ENCODE peak calls at places on chromosome 4, in six cellular contexts. C, O, H, Z, I and T are unnamed samples.

GRCh38 chr4:188722911-188723310 is 583.7 kb downstream of the TRIML1 start:
- DNase-seq in C (no peak), O (no peak), H (no peak), Z (no peak), I (no peak), T (no peak)

GRCh38 chr4:106766519-106766918 is 269.6 kb downstream of the DKK2 start:
- DNase-seq in C (no peak), O (no peak), H (no peak), Z (no peak), I (no peak), T (no peak)

GRCh38 chr4:109207060-109207459 is 95.4 kb downstream of the COL25A1 start:
- DNase-seq in C (no peak), O (no peak), H (peak; percentile 11), Z (no peak), I (no peak), T (no peak)

GRCh38 chr4:37812713-37813112 is 13.8 kb upstream of the PGM2 start:
- DNase-seq in C (no peak), O (no peak), H (no peak), Z (no peak), I (no peak), T (no peak)

GRCh38 chr4:112604590-112604989 is 32.1 kb downstream of the ZGRF1 start:
- DNase-seq in C (no peak), O (peak; percentile 35), H (peak; percentile 35), Z (peak; percentile 43), I (no peak), T (no peak)

GRCh38 chr4:2251795-2252529 is 9.9 kb downstream of the MXD4 start:
- DNase-seq in C (no peak), O (no peak), H (no peak), Z (peak; percentile 3), I (peak; percentile 52), T (no peak)

GRCh38 chr4:56907489-56908205 is at the start of gene REST:
- DNase-seq in C (peak; percentile 56), O (peak; percentile 85), H (peak; percentile 55), Z (peak; percentile 84), I (peak; percentile 89), T (peak; percentile 74)

GRCh38 chr4:89506866-89507494 is 199.4 kb upstream of the GPRIN3 start:
- DNase-seq in C (no peak), O (no peak), H (no peak), Z (no peak), I (no peak), T (no peak)

GRCh38 chr4:81919238-81919637 is 447.5 kb upstream of the RASGEF1B start:
- DNase-seq in C (no peak), O (no peak), H (peak; percentile 27), Z (no peak), I (no peak), T (no peak)

GRCh38 chr4:53858744-53859143 is 205.7 kb downstream of the CHIC2 start:
- DNase-seq in C (no peak), O (no peak), H (no peak), Z (no peak), I (no peak), T (no peak)

GRCh38 chr4:110550260-110550659 is 72.6 kb downstream of the PITX2 start:
- DNase-seq in C (no peak), O (no peak), H (peak; percentile 4), Z (no peak), I (no peak), T (no peak)

GRCh38 chr4:76449362-76449767 is 14.3 kb downstream of the SHROOM3 start:
- DNase-seq in C (no peak), O (no peak), H (no peak), Z (no peak), I (no peak), T (no peak)

GRCh38 chr4:82555279-82555678 is 6.5 kb downstream of the TMEM150C start:
- DNase-seq in C (no peak), O (no peak), H (no peak), Z (no peak), I (no peak), T (no peak)

GRCh38 chr4:10529256-10529890 is 72.1 kb upstream of the ZNF518B start:
- DNase-seq in C (no peak), O (no peak), H (peak; percentile 63), Z (no peak), I (no peak), T (no peak)

GRCh38 chr4:82436130-82436529 is 5.7 kb downstream of the ENOPH1 start:
- DNase-seq in C (no peak), O (no peak), H (no peak), Z (no peak), I (no peak), T (no peak)

GRCh38 chr4:142557220-142557801 is 288.8 kb downstream of the INPP4B start:
- DNase-seq in C (no peak), O (no peak), H (no peak), Z (no peak), I (no peak), T (no peak)
- H3K4me1 ChIP-seq in C (no peaks in the 10 kb centered on the region), O (peaks cover 5% of the 10 kb centered on the region), H (peaks cover 9% of the 10 kb centered on the region), Z (no peaks in the 10 kb centered on the region), I (peaks cover 6% of the 10 kb centered on the region), T (peaks cover 7% of the 10 kb centered on the region)

GRCh38 chr4:122073615-122074014 is 78.5 kb upstream of the BLTP1 start:
- DNase-seq in C (no peak), O (no peak), H (no peak), Z (no peak), I (no peak), T (no peak)
- H3K36me3 ChIP-seq in C (no peaks in the 10 kb centered on the region), O (no peaks in the 10 kb centered on the region), H (no peaks in the 10 kb centered on the region), Z (no peaks in the 10 kb centered on the region), I (no peaks in the 10 kb centered on the region), T (no peaks in the 10 kb centered on the region)

DNA sequence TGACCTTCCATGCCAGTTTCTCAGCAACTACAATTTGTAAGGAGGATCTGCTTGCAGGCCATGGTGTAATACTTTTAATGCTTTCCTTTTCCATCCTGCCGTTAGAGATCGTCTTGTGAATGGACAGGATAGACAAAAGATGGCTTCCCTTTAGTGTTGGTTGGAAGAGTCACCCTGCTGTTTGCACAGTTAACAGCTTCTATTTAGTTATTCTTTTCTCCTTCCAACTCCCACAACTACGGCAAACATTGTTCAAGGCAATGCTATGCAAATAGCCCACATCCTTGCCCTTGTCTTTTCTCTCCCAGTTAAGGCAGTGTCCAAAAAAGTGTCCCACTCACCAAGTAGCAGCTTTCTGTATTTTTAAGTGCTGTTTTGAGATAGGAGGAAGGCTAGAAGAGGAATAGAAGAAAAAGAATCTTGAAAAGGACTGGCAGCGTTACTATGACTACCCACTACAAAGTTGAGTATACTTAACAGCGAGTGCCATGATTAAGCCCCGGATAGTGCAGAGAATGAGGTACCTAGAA is 12.1 kb upstream of the RUFY3 start:
- DNase-seq in C (no peak), O (no peak), H (no peak), Z (no peak), I (no peak), T (no peak)
- H3K4me1 ChIP-seq in C (no peaks in the 10 kb centered on the region), O (peaks cover 6% of the 10 kb centered on the region), H (peaks cover 18% of the 10 kb centered on the region), Z (peaks cover 46% of the 10 kb centered on the region), I (peaks cover 46% of the 10 kb centered on the region), T (peaks cover 44% of the 10 kb centered on the region)

GRCh38 chr4:184766421-184766820 is 32.5 kb upstream of the CENPU start:
- DNase-seq in C (no peak), O (no peak), H (no peak), Z (no peak), I (no peak), T (no peak)
- H3K36me3 ChIP-seq in C (no peaks in the 10 kb centered on the region), O (peaks cover 34% of the 10 kb centered on the region), H (peaks cover 7% of the 10 kb centered on the region), Z (peaks cover 4% of the 10 kb centered on the region), I (peaks cover 99% of the 10 kb centered on the region), T (peaks cover 100% of the 10 kb centered on the region)

GRCh38 chr4:121792966-121793365 is 8.2 kb upstream of the EXOSC9 start:
- DNase-seq in C (no peak), O (no peak), H (peak; percentile 64), Z (no peak), I (no peak), T (no peak)
- H3K4me1 ChIP-seq in C (no peaks in the 10 kb centered on the region), O (no peaks in the 10 kb centered on the region), H (peaks cover 9% of the 10 kb centered on the region), Z (no peaks in the 10 kb centered on the region), I (peaks cover 4% of the 10 kb centered on the region), T (no peaks in the 10 kb centered on the region)

GRCh38 chr4:108024078-108024990 is 34.6 kb downstream of the HADH start:
- DNase-seq in C (no peak), O (no peak), H (no peak), Z (no peak), I (no peak), T (no peak)
- H3K36me3 ChIP-seq in C (no peaks in the 10 kb centered on the region), O (peaks cover 15% of the 10 kb centered on the region), H (peaks cover 2% of the 10 kb centered on the region), Z (peaks cover 12% of the 10 kb centered on the region), I (peaks cover 68% of the 10 kb centered on the region), T (peaks cover 93% of the 10 kb centered on the region)

GRCh38 chr4:7017446-7018048 is 25.6 kb upstream of the TADA2B start:
- DNase-seq in C (no peak), O (no peak), H (no peak), Z (no peak), I (no peak), T (no peak)

GRCh38 chr4:7016512-7016911 is 26.7 kb upstream of the TADA2B start:
- DNase-seq in C (no peak), O (no peak), H (no peak), Z (no peak), I (no peak), T (no peak)

GRCh38 chr4:7016086-7016485 is 27.1 kb upstream of the TADA2B start:
- DNase-seq in C (no peak), O (no peak), H (no peak), Z (no peak), I (no peak), T (no peak)

GRCh38 chr4:7014815-7015214 is 28.4 kb upstream of the TADA2B start:
- DNase-seq in C (no peak), O (no peak), H (no peak), Z (no peak), I (no peak), T (no peak)

GRCh38 chr4:7015383-7016035 is 27.7 kb upstream of the TADA2B start:
- DNase-seq in C (no peak), O (no peak), H (no peak), Z (no peak), I (no peak), T (no peak)
- H3K4me1 ChIP-seq in C (no peaks in the 10 kb centered on the region), O (no peaks in the 10 kb centered on the region), H (no peaks in the 10 kb centered on the region), Z (no peaks in the 10 kb centered on the region), I (no peaks in the 10 kb centered on the region), T (peaks cover 10% of the 10 kb centered on the region)

DNA sequence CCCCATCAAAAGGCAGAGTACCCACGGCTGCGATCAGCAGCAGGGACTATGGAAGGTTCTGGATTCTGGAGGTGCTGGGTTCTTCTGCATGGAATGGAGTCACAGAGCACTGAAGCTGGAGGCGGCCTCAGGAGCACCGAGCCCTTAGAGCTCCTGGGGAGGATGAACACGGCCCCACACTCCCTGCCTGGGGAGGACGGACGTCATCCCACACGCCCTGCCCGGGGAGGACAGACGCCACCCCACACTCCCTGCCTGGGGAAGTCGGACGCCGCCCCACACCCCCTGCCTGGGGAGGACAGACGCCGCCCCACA is 9.9 kb downstream of the LRPAP1 start:
- DNase-seq in C (no peak), O (peak; percentile 9), H (no peak), Z (no peak), I (peak; percentile 50), T (no peak)
- H3K36me3 ChIP-seq in C (peaks cover 23% of the 10 kb centered on the region), O (peaks cover 34% of the 10 kb centered on the region), H (peaks cover 15% of the 10 kb centered on the region), Z (peaks cover 43% of the 10 kb centered on the region), I (peaks cover 78% of the 10 kb centered on the region), T (peaks cover 82% of the 10 kb centered on the region)

GRCh38 chr4:182745268-182745667 is 171.9 kb downstream of the DCTD start:
- DNase-seq in C (no peak), O (no peak), H (peak; percentile 80), Z (no peak), I (no peak), T (no peak)
- H3K4me1 ChIP-seq in C (no peaks in the 10 kb centered on the region), O (no peaks in the 10 kb centered on the region), H (peaks cover 17% of the 10 kb centered on the region), Z (no peaks in the 10 kb centered on the region), I (no peaks in the 10 kb centered on the region), T (no peaks in the 10 kb centered on the region)